ENCODE peak calls at places on chromosomes 13 and 19, in ten cellular contexts. W is NCI-H1930; B is vagina; R is H9; P is T-helper 9 cell; N is HCEC 1CT; C is iris pigment epithelial cell; Y is T-helper 2 cell; Q is NCI-H187 treated with DMSO at 0.1 percent for 48 hours; I is stimulated activated CD4-positive, alpha-beta T cell treated with anti-CD3 and anti-CD28 coated beads, Interleukin-2, amount 100 ng/mL, for 4 hours. E is an unnamed sample.

GRCh38 chr19:1774999-1775772 is 21.9 kb downstream of the ONECUT3 start:
- DNase-seq in I (no peak), Y (no peak), R (peak; percentile 93), N (peak; percentile 51), Q (no peak), W (no peak), C (peak; percentile 30), P (no peak), B (no peak), E (no peak)

GRCh38 chr19:44573647-44574046 is 39.7 kb upstream of the IGSF23 start:
- DNase-seq in I (no peak), Y (no peak), W (no peak), N (no peak), R (no peak), P (no peak), B (no peak), C (no peak), Q (no peak), E (no peak)

GRCh38 chr19:51687791-51688664 is 5.1 kb upstream of the SPACA6 start:
- DNase-seq in C (peak; percentile 55), N (peak; percentile 75), I (no peak), R (peak; percentile 80), B (no peak), Q (no peak), W (no peak), P (no peak), Y (no peak), E (no peak)

GRCh38 chr13:88704600-88705275 is 1033.6 kb downstream of the SLITRK5 start:
- DNase-seq in R (no peak), C (no peak), P (no peak), Y (no peak), N (no peak), I (no peak), W (no peak), B (no peak), Q (no peak), E (no peak)

GRCh38 chr13:95805921-95806320 is 129.0 kb downstream of the DNAJC3 start:
- DNase-seq in Q (no peak), R (no peak), B (no peak), W (no peak), Y (no peak), I (no peak), C (no peak), N (no peak), P (no peak), E (no peak)

GRCh38 chr19:12786149-12786870 is 5.0 kb upstream of the JUNB start:
- DNase-seq in Q (no peak), I (no peak), P (no peak), W (no peak), R (no peak), N (peak; percentile 39), C (no peak), Y (no peak), B (no peak), E (no peak)

GRCh38 chr13:106383791-106384190 is 151.7 kb downstream of the EFNB2 start:
- DNase-seq in I (no peak), N (no peak), B (no peak), C (peak; percentile 40), R (no peak), W (no peak), P (no peak), Y (no peak), Q (no peak), E (no peak)

GRCh38 chr13:107216046-107216715 is 648.2 kb upstream of the ARGLU1 start:
- DNase-seq in I (no peak), Y (no peak), C (peak; percentile 69), N (no peak), B (no peak), R (no peak), W (no peak), Q (no peak), P (no peak), E (no peak)

GRCh38 chr13:71643466-71643865 is 223.5 kb downstream of the DACH1 start:
- DNase-seq in W (no peak), N (no peak), C (no peak), Y (no peak), I (no peak), P (no peak), B (no peak), R (no peak), Q (no peak), E (no peak)

GRCh38 chr13:23561261-23561660 is 9.0 kb upstream of the TNFRSF19 start:
- DNase-seq in C (no peak), R (no peak), Q (no peak), I (no peak), P (no peak), B (no peak), N (no peak), W (no peak), Y (no peak), E (no peak)